ENCODE peak calls at places on chromosome 20, in ten cellular contexts. One of them, this sample, is unnamed.

GRCh38 chr20:2145376-2145775 is 43.7 kb downstream of the STK35 start:
- DNase-seq in heart right ventricle: no peak
- DNase-seq in CD4-positive, alpha-beta memory T cell: no peak
- DNase-seq in neuronal stem cell: no peak
- DNase-seq in left ventricle myocardium inferior: no peak
- DNase-seq in lower lobe of right lung: no peak
- DNase-seq in lung: no peak
- DNase-seq in ascending aorta: no peak
- DNase-seq in psoas muscle: no peak
- DNase-seq in K562: no peak
- DNase-seq in this sample: no peak

GRCh38 chr20:2837561-2837960 is 2.9 kb downstream of the PCED1A start:
- DNase-seq in heart right ventricle: no peak
- DNase-seq in CD4-positive, alpha-beta memory T cell: no peak
- DNase-seq in neuronal stem cell: no peak
- DNase-seq in left ventricle myocardium inferior: no peak
- DNase-seq in lower lobe of right lung: no peak
- DNase-seq in lung: no peak
- DNase-seq in ascending aorta: no peak
- DNase-seq in psoas muscle: no peak
- DNase-seq in K562: peak; percentile 1
- DNase-seq in this sample: no peak

GRCh38 chr20:58086763-58087566 is 141.5 kb downstream of the ANKRD60 start:
- DNase-seq in heart right ventricle: no peak
- DNase-seq in CD4-positive, alpha-beta memory T cell: no peak
- DNase-seq in neuronal stem cell: peak; percentile 55
- DNase-seq in left ventricle myocardium inferior: no peak
- DNase-seq in lower lobe of right lung: no peak
- DNase-seq in lung: no peak
- DNase-seq in ascending aorta: no peak
- DNase-seq in psoas muscle: no peak
- DNase-seq in K562: peak; percentile 54
- DNase-seq in this sample: no peak

GRCh38 chr20:46346770-46347169 is 38.5 kb upstream of the CDH22 start:
- DNase-seq in heart right ventricle: no peak
- DNase-seq in CD4-positive, alpha-beta memory T cell: no peak
- DNase-seq in neuronal stem cell: no peak
- DNase-seq in left ventricle myocardium inferior: no peak
- DNase-seq in lower lobe of right lung: no peak
- DNase-seq in lung: no peak
- DNase-seq in ascending aorta: no peak
- DNase-seq in psoas muscle: no peak
- DNase-seq in K562: no peak
- DNase-seq in this sample: no peak

GRCh38 chr20:11356061-11356460 is 561.6 kb upstream of the BTBD3 start:
- DNase-seq in heart right ventricle: no peak
- DNase-seq in CD4-positive, alpha-beta memory T cell: no peak
- DNase-seq in neuronal stem cell: no peak
- DNase-seq in left ventricle myocardium inferior: no peak
- DNase-seq in lower lobe of right lung: no peak
- DNase-seq in lung: no peak
- DNase-seq in ascending aorta: no peak
- DNase-seq in psoas muscle: no peak
- DNase-seq in K562: no peak
- DNase-seq in this sample: no peak

GRCh38 chr20:57921701-57922482 is 212.1 kb upstream of the PMEPA1 start:
- DNase-seq in heart right ventricle: no peak
- DNase-seq in CD4-positive, alpha-beta memory T cell: no peak
- DNase-seq in neuronal stem cell: no peak
- DNase-seq in left ventricle myocardium inferior: no peak
- DNase-seq in lower lobe of right lung: no peak
- DNase-seq in lung: no peak
- DNase-seq in ascending aorta: no peak
- DNase-seq in psoas muscle: no peak
- DNase-seq in K562: no peak
- DNase-seq in this sample: no peak

GRCh38 chr20:45138451-45139300 is 14.4 kb upstream of the WFDC12 start:
- DNase-seq in heart right ventricle: peak; percentile 36
- DNase-seq in CD4-positive, alpha-beta memory T cell: peak; percentile 18
- DNase-seq in neuronal stem cell: peak; percentile 36
- DNase-seq in left ventricle myocardium inferior: peak; percentile 31
- DNase-seq in lower lobe of right lung: peak; percentile 84
- DNase-seq in lung: peak; percentile 78
- DNase-seq in ascending aorta: no peak
- DNase-seq in psoas muscle: peak; percentile 25
- DNase-seq in K562: peak; percentile 78
- DNase-seq in this sample: no peak

GRCh38 chr20:50450961-50451752 is 59.0 kb upstream of the PTPN1 start:
- DNase-seq in heart right ventricle: no peak
- DNase-seq in CD4-positive, alpha-beta memory T cell: no peak
- DNase-seq in neuronal stem cell: no peak
- DNase-seq in left ventricle myocardium inferior: no peak
- DNase-seq in lower lobe of right lung: no peak
- DNase-seq in lung: no peak
- DNase-seq in ascending aorta: no peak
- DNase-seq in psoas muscle: peak; percentile 41
- DNase-seq in K562: no peak
- DNase-seq in this sample: no peak

GRCh38 chr20:53611449-53611894 is 17.8 kb upstream of the ZNF217 start:
- DNase-seq in heart right ventricle: no peak
- DNase-seq in CD4-positive, alpha-beta memory T cell: no peak
- DNase-seq in neuronal stem cell: no peak
- DNase-seq in left ventricle myocardium inferior: no peak
- DNase-seq in lower lobe of right lung: no peak
- DNase-seq in lung: no peak
- DNase-seq in ascending aorta: no peak
- DNase-seq in psoas muscle: no peak
- DNase-seq in K562: no peak
- DNase-seq in this sample: no peak

GRCh38 chr20:39042279-39043150 is 80.4 kb downstream of the DHX35 start:
- DNase-seq in heart right ventricle: no peak
- DNase-seq in CD4-positive, alpha-beta memory T cell: no peak
- DNase-seq in neuronal stem cell: no peak
- DNase-seq in left ventricle myocardium inferior: no peak
- DNase-seq in lower lobe of right lung: no peak
- DNase-seq in lung: no peak
- DNase-seq in ascending aorta: no peak
- DNase-seq in psoas muscle: no peak
- DNase-seq in K562: no peak
- DNase-seq in this sample: no peak

GRCh38 chr20:58019027-58019849 is 209.2 kb downstream of the ANKRD60 start:
- DNase-seq in heart right ventricle: no peak
- DNase-seq in CD4-positive, alpha-beta memory T cell: no peak
- DNase-seq in neuronal stem cell: no peak
- DNase-seq in left ventricle myocardium inferior: no peak
- DNase-seq in lower lobe of right lung: no peak
- DNase-seq in lung: no peak
- DNase-seq in ascending aorta: peak; percentile 28
- DNase-seq in psoas muscle: no peak
- DNase-seq in K562: no peak
- DNase-seq in this sample: no peak

GRCh38 chr20:36255445-36255844 is 19.2 kb downstream of the AAR2 start:
- DNase-seq in heart right ventricle: no peak
- DNase-seq in CD4-positive, alpha-beta memory T cell: no peak
- DNase-seq in neuronal stem cell: no peak
- DNase-seq in left ventricle myocardium inferior: no peak
- DNase-seq in lower lobe of right lung: no peak
- DNase-seq in lung: no peak
- DNase-seq in ascending aorta: no peak
- DNase-seq in psoas muscle: no peak
- DNase-seq in K562: no peak
- DNase-seq in this sample: no peak

GRCh38 chr20:36875702-36876472 is at the start of gene TLDC2:
- DNase-seq in heart right ventricle: no peak
- DNase-seq in CD4-positive, alpha-beta memory T cell: no peak
- DNase-seq in neuronal stem cell: no peak
- DNase-seq in left ventricle myocardium inferior: no peak
- DNase-seq in lower lobe of right lung: peak; percentile 29
- DNase-seq in lung: no peak
- DNase-seq in ascending aorta: no peak
- DNase-seq in psoas muscle: no peak
- DNase-seq in K562: no peak
- DNase-seq in this sample: no peak

GRCh38 chr20:44701116-44701865 is 13.9 kb upstream of the CCN5 start:
- DNase-seq in heart right ventricle: no peak
- DNase-seq in CD4-positive, alpha-beta memory T cell: no peak
- DNase-seq in neuronal stem cell: no peak
- DNase-seq in left ventricle myocardium inferior: no peak
- DNase-seq in lower lobe of right lung: no peak
- DNase-seq in lung: no peak
- DNase-seq in ascending aorta: no peak
- DNase-seq in psoas muscle: no peak
- DNase-seq in K562: no peak
- DNase-seq in this sample: no peak

GRCh38 chr20:31406115-31406514 is at the start of gene DEFB121:
- DNase-seq in heart right ventricle: no peak
- DNase-seq in CD4-positive, alpha-beta memory T cell: no peak
- DNase-seq in neuronal stem cell: no peak
- DNase-seq in left ventricle myocardium inferior: no peak
- DNase-seq in lower lobe of right lung: no peak
- DNase-seq in lung: no peak
- DNase-seq in ascending aorta: no peak
- DNase-seq in psoas muscle: no peak
- DNase-seq in K562: no peak
- DNase-seq in this sample: no peak

GRCh38 chr20:31414381-31414780 is 8.4 kb upstream of the DEFB121 start:
- DNase-seq in heart right ventricle: no peak
- DNase-seq in CD4-positive, alpha-beta memory T cell: no peak
- DNase-seq in neuronal stem cell: no peak
- DNase-seq in left ventricle myocardium inferior: no peak
- DNase-seq in lower lobe of right lung: no peak
- DNase-seq in lung: no peak
- DNase-seq in ascending aorta: no peak
- DNase-seq in psoas muscle: no peak
- DNase-seq in K562: no peak
- DNase-seq in this sample: no peak

GRCh38 chr20:31410011-31410410 is 4.0 kb upstream of the DEFB121 start:
- DNase-seq in heart right ventricle: no peak
- DNase-seq in CD4-positive, alpha-beta memory T cell: no peak
- DNase-seq in neuronal stem cell: no peak
- DNase-seq in left ventricle myocardium inferior: no peak
- DNase-seq in lower lobe of right lung: no peak
- DNase-seq in lung: no peak
- DNase-seq in ascending aorta: no peak
- DNase-seq in psoas muscle: no peak
- DNase-seq in K562: no peak
- DNase-seq in this sample: no peak
- H3K9me3 ChIP-seq in heart right ventricle: no peaks in the 10 kb centered on the region
- H3K9me3 ChIP-seq in CD4-positive, alpha-beta memory T cell: no peaks in the 10 kb centered on the region
- H3K9me3 ChIP-seq in neuronal stem cell: no peaks in the 10 kb centered on the region
- H3K9me3 ChIP-seq in left ventricle myocardium inferior: peaks cover 3% of the 10 kb centered on the region
- H3K9me3 ChIP-seq in lower lobe of right lung: no peaks in the 10 kb centered on the region
- H3K9me3 ChIP-seq in lung: peaks cover 3% of the 10 kb centered on the region
- H3K9me3 ChIP-seq in ascending aorta: no peaks in the 10 kb centered on the region
- H3K9me3 ChIP-seq in psoas muscle: no peaks in the 10 kb centered on the region
- H3K9me3 ChIP-seq in K562: no peaks in the 10 kb centered on the region
- H3K9me3 ChIP-seq in this sample: no peaks in the 10 kb centered on the region

GRCh38 chr20:40664891-40665290 is 24.1 kb downstream of the MAFB start:
- DNase-seq in heart right ventricle: no peak
- DNase-seq in CD4-positive, alpha-beta memory T cell: no peak
- DNase-seq in neuronal stem cell: no peak
- DNase-seq in left ventricle myocardium inferior: no peak
- DNase-seq in lower lobe of right lung: no peak
- DNase-seq in lung: no peak
- DNase-seq in ascending aorta: no peak
- DNase-seq in psoas muscle: no peak
- DNase-seq in K562: no peak
- DNase-seq in this sample: no peak
- H3K27ac ChIP-seq in heart right ventricle: no peak overlapping the region
- H3K27ac ChIP-seq in CD4-positive, alpha-beta memory T cell: no peak overlapping the region
- H3K27ac ChIP-seq in neuronal stem cell: no peak overlapping the region
- H3K27ac ChIP-seq in left ventricle myocardium inferior: no peak overlapping the region
- H3K27ac ChIP-seq in lower lobe of right lung: no peak overlapping the region
- H3K27ac ChIP-seq in lung: no peak overlapping the region
- H3K27ac ChIP-seq in ascending aorta: no peak overlapping the region
- H3K27ac ChIP-seq in psoas muscle: no peak overlapping the region
- H3K27ac ChIP-seq in K562: no peak overlapping the region
- H3K27ac ChIP-seq in this sample: no peak overlapping the region

DNA sequence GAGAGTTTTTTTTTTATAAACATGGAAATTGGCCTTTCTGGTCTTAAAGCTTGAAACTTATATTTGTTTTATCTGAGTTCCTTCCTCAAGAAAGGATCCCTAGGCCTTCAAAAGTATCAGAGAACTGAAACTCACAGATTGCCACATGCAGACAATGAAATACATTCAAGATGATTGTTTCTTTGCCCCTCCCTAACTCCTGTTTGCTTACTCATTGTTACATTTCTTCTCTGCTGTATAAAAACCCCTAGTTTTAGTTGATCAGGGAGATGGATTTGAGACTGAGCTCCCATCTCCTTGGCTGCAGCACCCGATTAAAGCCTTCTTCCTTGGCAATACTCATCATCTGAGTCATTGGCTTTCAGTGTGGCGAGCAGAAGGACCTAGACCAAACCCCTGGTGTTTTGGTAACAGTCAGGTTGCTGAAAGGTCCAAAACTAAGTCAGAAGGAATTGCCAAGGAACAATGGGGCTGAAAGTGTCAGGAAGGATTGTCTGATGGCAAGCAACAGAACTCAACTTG is 132.3 kb upstream of the SULF2 start:
- DNase-seq in heart right ventricle: no peak
- DNase-seq in CD4-positive, alpha-beta memory T cell: no peak
- DNase-seq in neuronal stem cell: no peak
- DNase-seq in left ventricle myocardium inferior: no peak
- DNase-seq in lower lobe of right lung: no peak
- DNase-seq in lung: no peak
- DNase-seq in ascending aorta: no peak
- DNase-seq in psoas muscle: no peak
- DNase-seq in K562: no peak
- DNase-seq in this sample: no peak
- H3K9me3 ChIP-seq in heart right ventricle: no peaks in the 10 kb centered on the region
- H3K9me3 ChIP-seq in CD4-positive, alpha-beta memory T cell: no peaks in the 10 kb centered on the region
- H3K9me3 ChIP-seq in neuronal stem cell: peaks cover 5% of the 10 kb centered on the region
- H3K9me3 ChIP-seq in left ventricle myocardium inferior: peaks cover 12% of the 10 kb centered on the region
- H3K9me3 ChIP-seq in lower lobe of right lung: no peaks in the 10 kb centered on the region
- H3K9me3 ChIP-seq in lung: peaks cover 10% of the 10 kb centered on the region
- H3K9me3 ChIP-seq in ascending aorta: no peaks in the 10 kb centered on the region
- H3K9me3 ChIP-seq in psoas muscle: peaks cover 6% of the 10 kb centered on the region
- H3K9me3 ChIP-seq in K562: no peaks in the 10 kb centered on the region
- H3K9me3 ChIP-seq in this sample: no peaks in the 10 kb centered on the region

DNA sequence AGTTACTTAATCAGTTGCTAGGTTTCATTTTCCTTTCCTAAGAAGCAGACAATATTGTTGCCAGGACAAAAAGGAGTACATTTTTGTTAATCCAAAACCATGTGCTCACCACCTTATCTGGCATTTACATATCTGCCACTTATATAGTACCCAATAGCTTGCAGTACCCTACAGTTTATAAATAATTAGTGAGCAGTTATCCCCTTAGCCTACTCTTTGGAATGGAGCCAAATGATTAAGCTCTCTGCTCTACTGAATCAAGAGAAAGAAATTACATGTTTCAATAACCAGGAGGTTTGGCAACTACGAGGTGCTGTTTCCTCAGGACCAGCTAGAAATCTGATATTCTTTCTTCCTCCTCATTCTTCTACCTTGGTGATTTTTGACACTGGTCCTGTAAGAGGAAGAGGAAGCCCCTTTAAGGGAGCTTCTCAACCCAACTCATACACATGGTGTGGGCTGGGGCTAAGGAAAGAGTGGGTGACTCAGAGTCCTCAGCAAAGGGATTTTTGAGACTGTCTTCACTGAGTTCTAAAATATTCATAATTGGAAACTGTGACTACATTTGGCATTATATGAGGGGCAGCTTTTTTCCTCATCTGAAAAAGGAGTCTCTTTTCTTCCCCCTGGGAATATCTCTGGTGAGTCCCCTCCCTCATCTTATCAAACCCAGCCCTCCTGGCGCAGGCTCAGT is 1.5 kb downstream of the ZNFX1 start:
- DNase-seq in heart right ventricle: no peak
- DNase-seq in CD4-positive, alpha-beta memory T cell: no peak
- DNase-seq in neuronal stem cell: no peak
- DNase-seq in left ventricle myocardium inferior: no peak
- DNase-seq in lower lobe of right lung: no peak
- DNase-seq in lung: no peak
- DNase-seq in ascending aorta: no peak
- DNase-seq in psoas muscle: no peak
- DNase-seq in K562: peak; percentile 30
- DNase-seq in this sample: no peak
- H3K27ac ChIP-seq in heart right ventricle: peak overlapping the region; percentile 99
- H3K27ac ChIP-seq in CD4-positive, alpha-beta memory T cell: peak overlapping the region; percentile 82
- H3K27ac ChIP-seq in neuronal stem cell: no peak overlapping the region
- H3K27ac ChIP-seq in left ventricle myocardium inferior: peak overlapping the region; percentile 98
- H3K27ac ChIP-seq in lower lobe of right lung: peak overlapping the region; percentile 93
- H3K27ac ChIP-seq in lung: peak overlapping the region; percentile 96
- H3K27ac ChIP-seq in ascending aorta: peak overlapping the region; percentile 99
- H3K27ac ChIP-seq in psoas muscle: peak overlapping the region; percentile 92
- H3K27ac ChIP-seq in K562: peak overlapping the region; percentile 95
- H3K27ac ChIP-seq in this sample: peak overlapping the region; percentile 99

This sample was measured in esophagus muscularis mucosa.